ENCODE peak calls at places on chromosomes 13 and 19, in four cellular contexts. D is foreskin fibroblast, W is fibroblast of lung, R is lower leg skin. Z is an unnamed sample.

GRCh38 chr19:45895519-45895972 is 6.9 kb downstream of the MYPOP start:
- DNase-seq in D (no peak), W (no peak), R (no peak), Z (no peak)

GRCh38 chr13:100235311-100235901 is 146.5 kb downstream of the PCCA start:
- DNase-seq in D (peak), W (peak), R (no peak), Z (peak)

GRCh38 chr13:27783111-27783510 is 9.2 kb upstream of the GSX1 start:
- DNase-seq in D (no peak), W (peak), R (peak), Z (peak)

GRCh38 chr19:11160119-11160768 is 4.7 kb upstream of the SPC24 start:
- DNase-seq in D (peak), W (peak), R (no peak), Z (no peak)

GRCh38 chr19:5153601-5154128 is 184.8 kb downstream of the KDM4B start:
- DNase-seq in D (no peak), W (no peak), R (peak), Z (no peak)

GRCh38 chr13:101127741-101128353 is 288.5 kb downstream of the NALCN start:
- DNase-seq in D (peak), W (peak), R (no peak), Z (peak)

GRCh38 chr13:113657851-113658741 is at the start of gene ATP4B:
- DNase-seq in D (no peak), W (no peak), R (peak), Z (no peak)

GRCh38 chr19:18815673-18816072 is 16.1 kb upstream of the UPF1 start:
- DNase-seq in D (no peak), W (no peak), R (no peak), Z (no peak)

GRCh38 chr19:44845612-44846454 is at the start of gene NECTIN2:
- DNase-seq in D (peak), W (peak), R (peak), Z (peak)

GRCh38 chr13:102402292-102402691 is 444 bp upstream of the FGF14 start:
- DNase-seq in D (peak), W (peak), R (peak), Z (no peak)

GRCh38 chr13:74438911-74439310 is 304.7 kb upstream of the KLF12 start:
- DNase-seq in D (no peak), W (no peak), R (no peak), Z (no peak)

GRCh38 chr13:28045861-28046260 is 54.5 kb downstream of the FLT3 start:
- DNase-seq in D (no peak), W (no peak), R (no peak), Z (no peak)

GRCh38 chr13:112244061-112244460 is 132.1 kb upstream of the SPACA7 start:
- DNase-seq in D (no peak), W (no peak), R (peak), Z (no peak)

GRCh38 chr13:47594833-47595232 is 406.2 kb downstream of the SUCLA2 start:
- DNase-seq in D (peak), W (peak), R (no peak), Z (no peak)
- TF ChIP-seq CTCF in D (peak), W (no peak), R (no peak), Z (no peak)

DNA sequence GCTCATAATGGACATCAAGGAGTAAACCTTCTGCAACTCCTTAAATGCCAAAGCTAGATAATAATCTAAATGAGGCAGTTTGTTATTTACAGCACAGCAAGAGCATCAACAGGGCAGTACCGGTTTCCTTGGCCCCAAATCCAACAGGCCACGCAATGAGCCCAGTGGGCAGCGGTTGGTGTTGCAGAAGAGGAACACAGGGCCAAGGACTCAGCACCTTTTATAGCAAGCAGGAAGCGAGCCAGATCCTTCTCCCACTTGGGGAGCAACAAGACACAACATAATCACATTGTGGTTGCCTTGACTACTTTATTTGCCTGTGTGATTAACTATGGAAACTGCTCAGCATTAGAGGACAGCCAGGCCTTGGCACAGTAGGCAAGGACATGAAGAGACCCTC is 67.0 kb upstream of the HTR2A start:
- DNase-seq in D (no peak), W (no peak), R (no peak), Z (no peak)
- TF ChIP-seq CTCF in D (no peak), W (no peak), R (no peak), Z (no peak)

DNA sequence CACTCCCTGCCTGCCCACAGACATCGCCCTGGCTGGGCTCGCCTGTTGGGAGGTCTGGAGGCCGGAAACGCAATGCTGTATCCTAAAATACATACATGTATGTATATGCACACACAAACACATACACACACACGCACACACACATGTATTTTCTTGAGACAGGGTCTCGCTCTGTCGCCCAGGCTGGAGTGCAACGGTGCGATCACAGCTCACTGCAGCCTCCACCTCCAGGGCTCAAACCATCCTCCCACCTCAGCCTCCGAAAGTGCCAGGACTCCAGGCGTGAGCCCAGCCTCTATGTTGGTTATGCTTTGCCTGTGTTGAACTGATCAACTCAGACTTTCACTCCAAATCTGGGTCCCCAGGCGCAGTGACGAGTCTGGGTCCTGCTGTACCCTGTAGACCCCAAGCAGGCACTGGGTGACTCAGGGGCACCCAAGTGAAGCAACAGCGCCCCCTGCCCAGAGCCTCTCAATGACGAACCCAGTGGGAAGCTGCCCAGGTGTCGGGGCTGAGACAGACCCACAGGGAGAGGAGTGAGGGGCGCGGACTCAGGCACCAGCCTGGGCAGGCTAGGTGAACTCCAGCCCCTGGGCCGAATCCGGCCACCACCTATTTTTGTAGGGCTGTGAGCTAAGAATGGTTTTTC is 27.4 kb upstream of the CACTIN start:
- DNase-seq in D (no peak), W (no peak), R (no peak), Z (peak)
- TF ChIP-seq CTCF in D (no peak), W (no peak), R (no peak), Z (peak)

GRCh38 chr19:28009696-28010095 is 1203.3 kb downstream of the UQCRFS1 start:
- DNase-seq in D (no peak), W (no peak), R (no peak), Z (no peak)

GRCh38 chr19:28008695-28009094 is 1204.3 kb downstream of the UQCRFS1 start:
- DNase-seq in D (no peak), W (no peak), R (no peak), Z (no peak)

GRCh38 chr19:28014821-28015405 is 1198.0 kb downstream of the UQCRFS1 start:
- DNase-seq in D (no peak), W (no peak), R (no peak), Z (no peak)

GRCh38 chr19:28010656-28011055 is 1202.3 kb downstream of the UQCRFS1 start:
- DNase-seq in D (no peak), W (no peak), R (no peak), Z (no peak)

GRCh38 chr19:28012361-28012760 is 1200.6 kb downstream of the UQCRFS1 start:
- DNase-seq in D (no peak), W (no peak), R (no peak), Z (no peak)
- TF ChIP-seq CTCF in D (no peak), W (no peak), R (no peak), Z (no peak)

GRCh38 chr13:46667687-46668281 is 114.8 kb downstream of the LRCH1 start:
- DNase-seq in D (no peak), W (peak), R (no peak), Z (no peak)

GRCh38 chr13:46665243-46665629 is 112.3 kb downstream of the LRCH1 start:
- DNase-seq in D (no peak), W (no peak), R (no peak), Z (no peak)

GRCh38 chr13:46668302-46668720 is 115.3 kb downstream of the LRCH1 start:
- DNase-seq in D (peak), W (peak), R (no peak), Z (peak)

GRCh38 chr13:46665630-46666482 is 112.9 kb downstream of the LRCH1 start:
- DNase-seq in D (no peak), W (no peak), R (no peak), Z (no peak)

DNA sequence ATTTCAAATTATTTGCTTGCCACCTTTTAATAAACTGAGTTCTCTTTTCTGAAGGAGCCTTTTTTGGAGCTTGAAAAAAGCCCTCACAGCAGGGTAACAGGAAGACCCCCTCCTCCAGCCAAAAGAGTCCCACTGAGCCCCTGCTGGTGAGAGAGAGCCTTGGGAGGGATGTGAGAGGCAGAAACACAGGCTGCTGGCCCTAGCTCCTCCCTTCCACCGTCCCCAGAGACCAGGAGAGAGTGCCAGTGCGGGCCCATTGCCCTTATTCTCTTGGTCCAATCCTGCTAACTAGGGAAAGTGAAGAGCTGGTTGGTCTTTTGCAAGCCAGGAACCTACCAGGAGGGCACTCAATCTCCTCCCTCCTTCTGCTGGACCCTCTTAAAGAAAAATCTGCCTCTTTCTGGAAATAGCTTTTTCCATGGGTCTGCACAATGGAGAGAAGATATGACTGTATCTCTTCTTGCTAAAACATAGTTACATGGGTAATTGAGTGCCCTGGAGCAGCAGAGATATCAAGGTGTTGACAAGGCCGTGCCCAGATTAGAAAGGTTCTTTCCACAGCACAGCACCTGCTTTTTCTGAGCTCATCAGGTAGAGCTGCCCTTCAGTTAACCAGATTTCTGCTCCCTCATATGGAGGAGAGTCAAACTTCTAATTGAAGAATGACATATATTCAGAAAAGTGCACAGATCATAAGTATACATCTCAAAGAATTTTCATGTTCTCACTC is 113.9 kb downstream of the LRCH1 start:
- DNase-seq in D (no peak), W (no peak), R (no peak), Z (no peak)
- TF ChIP-seq CTCF in D (no peak), W (no peak), R (no peak), Z (no peak)

Z was measured in MCF 10A.